ENCODE peak calls at places on chromosome 13, in nine cellular contexts. One of them, this sample, is unnamed.

GRCh38 chr13:73300718-73301425 is 242.1 kb downstream of the KLF5 start:
- DNase-seq in activated naive CD4-positive, alpha-beta T cell treated with anti-CD3 and anti-CD28 coated beads for 36 hours: no peak
- DNase-seq in ELF-1: no peak
- DNase-seq in CD4-positive, alpha-beta T cell: no peak
- DNase-seq in kidney epithelial cell: peak; percentile 21
- DNase-seq in NCI-H2081: no peak
- DNase-seq in left ventricle myocardium inferior: no peak
- DNase-seq in fibroblast of pulmonary artery: no peak
- DNase-seq in LHCN-M2: no peak
- DNase-seq in this sample: no peak

GRCh38 chr13:110390572-110390971 is 83.5 kb downstream of the COL4A2 start:
- DNase-seq in activated naive CD4-positive, alpha-beta T cell treated with anti-CD3 and anti-CD28 coated beads for 36 hours: no peak
- DNase-seq in ELF-1: no peak
- DNase-seq in CD4-positive, alpha-beta T cell: no peak
- DNase-seq in kidney epithelial cell: no peak
- DNase-seq in NCI-H2081: no peak
- DNase-seq in left ventricle myocardium inferior: no peak
- DNase-seq in fibroblast of pulmonary artery: peak; percentile 84
- DNase-seq in LHCN-M2: peak; percentile 90
- DNase-seq in this sample: no peak

GRCh38 chr13:24233351-24233901 is 72.9 kb downstream of the SPATA13 start:
- DNase-seq in activated naive CD4-positive, alpha-beta T cell treated with anti-CD3 and anti-CD28 coated beads for 36 hours: no peak
- DNase-seq in ELF-1: no peak
- DNase-seq in CD4-positive, alpha-beta T cell: no peak
- DNase-seq in kidney epithelial cell: no peak
- DNase-seq in NCI-H2081: no peak
- DNase-seq in left ventricle myocardium inferior: no peak
- DNase-seq in fibroblast of pulmonary artery: peak; percentile 61
- DNase-seq in LHCN-M2: peak; percentile 37
- DNase-seq in this sample: peak; percentile 26

GRCh38 chr13:100214886-100215285 is 126.0 kb downstream of the PCCA start:
- DNase-seq in activated naive CD4-positive, alpha-beta T cell treated with anti-CD3 and anti-CD28 coated beads for 36 hours: no peak
- DNase-seq in ELF-1: no peak
- DNase-seq in CD4-positive, alpha-beta T cell: no peak
- DNase-seq in kidney epithelial cell: no peak
- DNase-seq in NCI-H2081: no peak
- DNase-seq in left ventricle myocardium inferior: no peak
- DNase-seq in fibroblast of pulmonary artery: peak; percentile 84
- DNase-seq in LHCN-M2: no peak
- DNase-seq in this sample: no peak

GRCh38 chr13:43728411-43728810 is 58.4 kb downstream of the ENOX1 start:
- DNase-seq in activated naive CD4-positive, alpha-beta T cell treated with anti-CD3 and anti-CD28 coated beads for 36 hours: no peak
- DNase-seq in ELF-1: no peak
- DNase-seq in CD4-positive, alpha-beta T cell: no peak
- DNase-seq in kidney epithelial cell: no peak
- DNase-seq in NCI-H2081: no peak
- DNase-seq in left ventricle myocardium inferior: no peak
- DNase-seq in fibroblast of pulmonary artery: no peak
- DNase-seq in LHCN-M2: peak; percentile 49
- DNase-seq in this sample: no peak

GRCh38 chr13:34464011-34464410 is 478.1 kb upstream of the NBEA start:
- DNase-seq in activated naive CD4-positive, alpha-beta T cell treated with anti-CD3 and anti-CD28 coated beads for 36 hours: no peak
- DNase-seq in ELF-1: no peak
- DNase-seq in CD4-positive, alpha-beta T cell: no peak
- DNase-seq in kidney epithelial cell: no peak
- DNase-seq in NCI-H2081: no peak
- DNase-seq in left ventricle myocardium inferior: no peak
- DNase-seq in fibroblast of pulmonary artery: peak; percentile 16
- DNase-seq in LHCN-M2: peak; percentile 4
- DNase-seq in this sample: no peak

GRCh38 chr13:100532090-100532766 is 56.4 kb downstream of the GGACT start:
- DNase-seq in activated naive CD4-positive, alpha-beta T cell treated with anti-CD3 and anti-CD28 coated beads for 36 hours: no peak
- DNase-seq in ELF-1: no peak
- DNase-seq in CD4-positive, alpha-beta T cell: no peak
- DNase-seq in kidney epithelial cell: no peak
- DNase-seq in NCI-H2081: no peak
- DNase-seq in left ventricle myocardium inferior: no peak
- DNase-seq in fibroblast of pulmonary artery: no peak
- DNase-seq in LHCN-M2: no peak
- DNase-seq in this sample: no peak

GRCh38 chr13:50375792-50376191 is 360.5 kb downstream of the KCNRG start:
- DNase-seq in activated naive CD4-positive, alpha-beta T cell treated with anti-CD3 and anti-CD28 coated beads for 36 hours: no peak
- DNase-seq in ELF-1: no peak
- DNase-seq in CD4-positive, alpha-beta T cell: no peak
- DNase-seq in kidney epithelial cell: no peak
- DNase-seq in NCI-H2081: no peak
- DNase-seq in left ventricle myocardium inferior: no peak
- DNase-seq in fibroblast of pulmonary artery: peak; percentile 35
- DNase-seq in LHCN-M2: peak; percentile 94
- DNase-seq in this sample: peak; percentile 78

GRCh38 chr13:41150058-41150457 is 17.5 kb upstream of the KBTBD6 start:
- DNase-seq in activated naive CD4-positive, alpha-beta T cell treated with anti-CD3 and anti-CD28 coated beads for 36 hours: no peak
- DNase-seq in ELF-1: no peak
- DNase-seq in CD4-positive, alpha-beta T cell: no peak
- DNase-seq in kidney epithelial cell: no peak
- DNase-seq in NCI-H2081: no peak
- DNase-seq in left ventricle myocardium inferior: no peak
- DNase-seq in fibroblast of pulmonary artery: no peak
- DNase-seq in LHCN-M2: no peak
- DNase-seq in this sample: no peak

GRCh38 chr13:63737418-63737817 is 2321.8 kb upstream of the PCDH20 start:
- DNase-seq in activated naive CD4-positive, alpha-beta T cell treated with anti-CD3 and anti-CD28 coated beads for 36 hours: no peak
- DNase-seq in ELF-1: no peak
- DNase-seq in CD4-positive, alpha-beta T cell: no peak
- DNase-seq in kidney epithelial cell: no peak
- DNase-seq in NCI-H2081: no peak
- DNase-seq in left ventricle myocardium inferior: no peak
- DNase-seq in fibroblast of pulmonary artery: no peak
- DNase-seq in LHCN-M2: no peak
- DNase-seq in this sample: no peak